ENCODE peak calls at places on chromosomes 1 and 21, in six cellular contexts. One of them, this sample, is unnamed. For H3K4me1, the result is how much of the 10 kb centered on the place peaks cover.

GRCh38 chr1:116968724-116969123 is 32.8 kb upstream of the CD101 start:
- DNase-seq in A549: no peak
- DNase-seq in cardiac muscle cell: no peak
- DNase-seq in left ventricle myocardium inferior: no peak
- DNase-seq in heart left ventricle: no peak
- DNase-seq in right lobe of liver: no peak
- DNase-seq in this sample: no peak

GRCh38 chr1:30415171-30415940 is 308.0 kb downstream of the MATN1 start:
- DNase-seq in A549: no peak
- DNase-seq in cardiac muscle cell: no peak
- DNase-seq in left ventricle myocardium inferior: no peak
- DNase-seq in heart left ventricle: no peak
- DNase-seq in right lobe of liver: no peak
- DNase-seq in this sample: no peak

GRCh38 chr1:200774735-200775449 is 36.2 kb downstream of the CAMSAP2 start:
- DNase-seq in A549: no peak
- DNase-seq in cardiac muscle cell: peak
- DNase-seq in left ventricle myocardium inferior: no peak
- DNase-seq in heart left ventricle: no peak
- DNase-seq in right lobe of liver: no peak
- DNase-seq in this sample: no peak

GRCh38 chr1:115593365-115594259 is 48.2 kb upstream of the VANGL1 start:
- DNase-seq in A549: no peak
- DNase-seq in cardiac muscle cell: peak
- DNase-seq in left ventricle myocardium inferior: no peak
- DNase-seq in heart left ventricle: no peak
- DNase-seq in right lobe of liver: no peak
- DNase-seq in this sample: no peak

GRCh38 chr21:16205527-16205926 is 475.7 kb downstream of the USP25 start:
- DNase-seq in A549: no peak
- DNase-seq in cardiac muscle cell: no peak
- DNase-seq in left ventricle myocardium inferior: no peak
- DNase-seq in heart left ventricle: no peak
- DNase-seq in right lobe of liver: no peak
- DNase-seq in this sample: no peak

GRCh38 chr1:39268112-39268581 is 63.7 kb downstream of the MACF1 start:
- DNase-seq in A549: no peak
- DNase-seq in cardiac muscle cell: peak
- DNase-seq in left ventricle myocardium inferior: no peak
- DNase-seq in heart left ventricle: peak
- DNase-seq in right lobe of liver: no peak
- DNase-seq in this sample: peak

GRCh38 chr1:226634611-226635246 is 86.2 kb downstream of the STUM start:
- DNase-seq in A549: no peak
- DNase-seq in cardiac muscle cell: no peak
- DNase-seq in left ventricle myocardium inferior: no peak
- DNase-seq in heart left ventricle: no peak
- DNase-seq in right lobe of liver: peak
- DNase-seq in this sample: no peak

GRCh38 chr1:246169019-246169418 is 338.1 kb downstream of the SMYD3 start:
- DNase-seq in A549: no peak
- DNase-seq in cardiac muscle cell: no peak
- DNase-seq in left ventricle myocardium inferior: no peak
- DNase-seq in heart left ventricle: no peak
- DNase-seq in right lobe of liver: no peak
- DNase-seq in this sample: no peak

GRCh38 chr1:16221499-16221898 is 9.0 kb upstream of the ARHGEF19 start:
- DNase-seq in A549: no peak
- DNase-seq in cardiac muscle cell: no peak
- DNase-seq in left ventricle myocardium inferior: no peak
- DNase-seq in heart left ventricle: no peak
- DNase-seq in right lobe of liver: no peak
- DNase-seq in this sample: no peak

GRCh38 chr1:234699795-234700665 is 90.1 kb upstream of the IRF2BP2 start:
- DNase-seq in A549: no peak
- DNase-seq in cardiac muscle cell: peak
- DNase-seq in left ventricle myocardium inferior: no peak
- DNase-seq in heart left ventricle: peak
- DNase-seq in right lobe of liver: no peak
- DNase-seq in this sample: no peak

GRCh38 chr1:160096491-160097116 is 1.8 kb downstream of the IGSF8 start:
- DNase-seq in A549: no peak
- DNase-seq in cardiac muscle cell: peak
- DNase-seq in left ventricle myocardium inferior: no peak
- DNase-seq in heart left ventricle: no peak
- DNase-seq in right lobe of liver: peak
- DNase-seq in this sample: no peak

GRCh38 chr1:15159166-15159555 is 5.6 kb downstream of the TMEM51 start:
- DNase-seq in A549: no peak
- DNase-seq in cardiac muscle cell: no peak
- DNase-seq in left ventricle myocardium inferior: no peak
- DNase-seq in heart left ventricle: no peak
- DNase-seq in right lobe of liver: no peak
- DNase-seq in this sample: no peak

GRCh38 chr1:70495370-70495769 is 84.3 kb downstream of the CTH start:
- DNase-seq in A549: no peak
- DNase-seq in cardiac muscle cell: no peak
- DNase-seq in left ventricle myocardium inferior: no peak
- DNase-seq in heart left ventricle: no peak
- DNase-seq in right lobe of liver: no peak
- DNase-seq in this sample: no peak

GRCh38 chr1:70497152-70497551 is 86.1 kb downstream of the CTH start:
- DNase-seq in A549: no peak
- DNase-seq in cardiac muscle cell: no peak
- DNase-seq in left ventricle myocardium inferior: no peak
- DNase-seq in heart left ventricle: no peak
- DNase-seq in right lobe of liver: no peak
- DNase-seq in this sample: no peak

GRCh38 chr1:70499695-70500094 is 88.6 kb downstream of the CTH start:
- DNase-seq in A549: no peak
- DNase-seq in cardiac muscle cell: no peak
- DNase-seq in left ventricle myocardium inferior: no peak
- DNase-seq in heart left ventricle: no peak
- DNase-seq in right lobe of liver: no peak
- DNase-seq in this sample: no peak

GRCh38 chr1:70496181-70496580 is 85.1 kb downstream of the CTH start:
- DNase-seq in A549: no peak
- DNase-seq in cardiac muscle cell: no peak
- DNase-seq in left ventricle myocardium inferior: no peak
- DNase-seq in heart left ventricle: no peak
- DNase-seq in right lobe of liver: no peak
- DNase-seq in this sample: no peak
- TF ChIP-seq CTCF in A549: no peak
- TF ChIP-seq CTCF in cardiac muscle cell: no peak
- TF ChIP-seq CTCF in left ventricle myocardium inferior: no peak
- TF ChIP-seq CTCF in heart left ventricle: no peak
- TF ChIP-seq CTCF in right lobe of liver: no peak
- TF ChIP-seq CTCF in this sample: no peak

DNA sequence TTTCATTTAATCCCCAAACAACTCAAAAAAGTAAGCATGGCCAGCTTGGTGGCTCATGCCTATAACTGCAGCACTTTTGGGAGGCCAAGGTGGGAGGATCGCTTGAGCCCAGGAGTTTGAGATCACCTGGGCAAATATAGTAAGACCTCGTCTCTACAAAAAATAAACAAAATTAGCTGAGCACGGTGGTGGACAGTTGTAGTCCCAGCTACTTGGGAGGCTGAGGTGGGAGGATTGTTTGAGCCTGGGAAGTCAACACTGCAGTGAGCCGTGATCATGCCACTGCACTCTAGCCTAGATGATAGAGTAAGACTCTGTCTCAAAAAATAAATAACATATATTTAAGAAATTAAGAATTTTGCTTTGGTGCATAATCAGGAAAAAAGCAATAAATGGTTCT is 6.1 kb upstream of the AKR1A1 start:
- DNase-seq in A549: no peak
- DNase-seq in cardiac muscle cell: no peak
- DNase-seq in left ventricle myocardium inferior: no peak
- DNase-seq in heart left ventricle: no peak
- DNase-seq in right lobe of liver: no peak
- DNase-seq in this sample: no peak
- H3K4me1 ChIP-seq in A549: under half
- H3K4me1 ChIP-seq in cardiac muscle cell: under half
- H3K4me1 ChIP-seq in left ventricle myocardium inferior: under half
- H3K4me1 ChIP-seq in heart left ventricle: under half
- H3K4me1 ChIP-seq in right lobe of liver: under half
- H3K4me1 ChIP-seq in this sample: under half

GRCh38 chr1:114203722-114204121 is 50.1 kb upstream of the SYT6 start:
- DNase-seq in A549: no peak
- DNase-seq in cardiac muscle cell: no peak
- DNase-seq in left ventricle myocardium inferior: no peak
- DNase-seq in heart left ventricle: no peak
- DNase-seq in right lobe of liver: no peak
- DNase-seq in this sample: no peak
- H3K27ac ChIP-seq in A549: no peak
- H3K27ac ChIP-seq in cardiac muscle cell: no peak
- H3K27ac ChIP-seq in left ventricle myocardium inferior: no peak
- H3K27ac ChIP-seq in heart left ventricle: no peak
- H3K27ac ChIP-seq in right lobe of liver: no peak
- H3K27ac ChIP-seq in this sample: no peak

GRCh38 chr1:86419277-86419903 is 4.6 kb upstream of the CLCA2 start:
- DNase-seq in A549: peak
- DNase-seq in cardiac muscle cell: peak
- DNase-seq in left ventricle myocardium inferior: no peak
- DNase-seq in heart left ventricle: no peak
- DNase-seq in right lobe of liver: no peak
- DNase-seq in this sample: no peak
- TF ChIP-seq CTCF in A549: no peak
- TF ChIP-seq CTCF in cardiac muscle cell: peak
- TF ChIP-seq CTCF in left ventricle myocardium inferior: peak
- TF ChIP-seq CTCF in heart left ventricle: peak
- TF ChIP-seq CTCF in right lobe of liver: peak
- TF ChIP-seq CTCF in this sample: no peak